ENCODE peak calls at places on chromosomes 4 and X, in seven cellular contexts. G is fibroblast of lung, P is osteocyte, A is left ventricle myocardium inferior, L is GM20000, B is transverse colon, U is A549. D is an unnamed sample.

GRCh38 chrX:132480581-132481203 is 8.1 kb downstream of the MBNL3 start:
- DNase-seq in G (peak), P (no peak), A (no peak), L (peak), B (peak), U (no peak), D (peak)

GRCh38 chr4:141131738-141132688 is 1.3 kb downstream of the RNF150 start:
- DNase-seq in G (peak), P (no peak), A (peak), L (peak), B (peak), U (no peak), D (no peak)

GRCh38 chr4:1379351-1379781 is 26.9 kb downstream of the NKX1-1 start:
- DNase-seq in G (no peak), P (no peak), A (peak), L (no peak), B (no peak), U (no peak), D (no peak)

GRCh38 chrX:70826715-70827114 is 81.8 kb downstream of the TEX11 start:
- DNase-seq in G (no peak), P (no peak), A (no peak), L (no peak), B (no peak), U (no peak), D (no peak)

GRCh38 chrX:29143756-29144155 is 556.5 kb downstream of the IL1RAPL1 start:
- DNase-seq in G (peak), P (no peak), A (no peak), L (no peak), B (no peak), U (no peak), D (no peak)

GRCh38 chr4:151356510-151356909 is 31.1 kb upstream of the SH3D19 start:
- DNase-seq in G (peak), P (no peak), A (no peak), L (no peak), B (no peak), U (no peak), D (no peak)

GRCh38 chr4:37922323-37922722 is 31.4 kb downstream of the TBC1D1 start:
- DNase-seq in G (peak), P (no peak), A (no peak), L (no peak), B (no peak), U (no peak), D (no peak)

GRCh38 chr4:168900080-168900479 is 110.0 kb downstream of the CBR4 start:
- DNase-seq in G (no peak), P (no peak), A (peak), L (no peak), B (no peak), U (no peak), D (no peak)

GRCh38 chr4:95833652-95834276 is 6.1 kb upstream of the PDHA2 start:
- DNase-seq in G (no peak), P (no peak), A (no peak), L (no peak), B (no peak), U (no peak), D (no peak)

GRCh38 chrX:150155396-150156048 is 207.6 kb upstream of the MAMLD1 start:
- DNase-seq in G (peak), P (peak), A (peak), L (no peak), B (peak), U (peak), D (peak)

GRCh38 chr4:188989371-188989770 is 850.1 kb downstream of the TRIML1 start:
- DNase-seq in G (no peak), P (no peak), A (no peak), L (no peak), B (no peak), U (no peak), D (peak)

GRCh38 chr4:99404595-99405287 is 30.4 kb downstream of the ADH7 start:
- DNase-seq in G (peak), P (no peak), A (no peak), L (peak), B (no peak), U (no peak), D (peak)

GRCh38 chrX:124530803-124531202 is 184.4 kb downstream of the SH2D1A start:
- DNase-seq in G (no peak), P (no peak), A (no peak), L (no peak), B (no peak), U (no peak), D (no peak)

GRCh38 chr4:17511950-17512795 is at the start of gene QDPR:
- DNase-seq in G (peak), P (peak), A (peak), L (peak), B (peak), U (peak), D (peak)

GRCh38 chrX:78321809-78322208 is 5.6 kb downstream of the CYSLTR1 start:
- DNase-seq in G (no peak), P (no peak), A (peak), L (peak), B (peak), U (no peak), D (no peak)

GRCh38 chr4:69861756-69862155 is 1.8 kb upstream of the SULT1E1 start:
- DNase-seq in G (no peak), P (no peak), A (no peak), L (no peak), B (no peak), U (no peak), D (no peak)

GRCh38 chr4:108852691-108853090 is 89.8 kb upstream of the ETNPPL start:
- DNase-seq in G (peak), P (no peak), A (no peak), L (no peak), B (no peak), U (no peak), D (no peak)

GRCh38 chrX:2620576-2620975 is 70.5 kb upstream of the CD99 start:
- DNase-seq in G (no peak), P (no peak), A (no peak), L (no peak), B (no peak), U (no peak), D (no peak)

GRCh38 chrX:2610246-2611170 is 80.6 kb upstream of the CD99 start:
- DNase-seq in G (peak), P (peak), A (no peak), L (no peak), B (no peak), U (no peak), D (no peak)

GRCh38 chrX:2609431-2610238 is 81.5 kb upstream of the CD99 start:
- DNase-seq in G (peak), P (peak), A (no peak), L (no peak), B (no peak), U (peak), D (no peak)

GRCh38 chrX:2614911-2615310 is 76.2 kb upstream of the CD99 start:
- DNase-seq in G (peak), P (no peak), A (no peak), L (no peak), B (no peak), U (no peak), D (no peak)
- TF ChIP-seq CTCF in G (peak), P (peak), A (peak), L (no peak), B (no peak), U (no peak), D (no peak)

GRCh38 chrX:41178201-41178600 is 93.0 kb downstream of the USP9X start:
- DNase-seq in G (no peak), P (no peak), A (no peak), L (no peak), B (no peak), U (no peak), D (peak)
- TF ChIP-seq CTCF in G (no peak), P (no peak), A (no peak), L (no peak), B (no peak), U (no peak), D (no peak)

GRCh38 chr4:128162434-128162833 is 101.3 kb downstream of the LARP1B start:
- DNase-seq in G (peak), P (no peak), A (no peak), L (no peak), B (no peak), U (no peak), D (no peak)

GRCh38 chr4:128155874-128156456 is 94.9 kb downstream of the LARP1B start:
- DNase-seq in G (no peak), P (no peak), A (no peak), L (no peak), B (no peak), U (no peak), D (no peak)

GRCh38 chr4:128161138-128161537 is 100.0 kb downstream of the LARP1B start:
- DNase-seq in G (no peak), P (no peak), A (no peak), L (no peak), B (no peak), U (no peak), D (no peak)

GRCh38 chr4:128159967-128160366 is 98.9 kb downstream of the LARP1B start:
- DNase-seq in G (peak), P (no peak), A (no peak), L (no peak), B (no peak), U (no peak), D (no peak)

DNA sequence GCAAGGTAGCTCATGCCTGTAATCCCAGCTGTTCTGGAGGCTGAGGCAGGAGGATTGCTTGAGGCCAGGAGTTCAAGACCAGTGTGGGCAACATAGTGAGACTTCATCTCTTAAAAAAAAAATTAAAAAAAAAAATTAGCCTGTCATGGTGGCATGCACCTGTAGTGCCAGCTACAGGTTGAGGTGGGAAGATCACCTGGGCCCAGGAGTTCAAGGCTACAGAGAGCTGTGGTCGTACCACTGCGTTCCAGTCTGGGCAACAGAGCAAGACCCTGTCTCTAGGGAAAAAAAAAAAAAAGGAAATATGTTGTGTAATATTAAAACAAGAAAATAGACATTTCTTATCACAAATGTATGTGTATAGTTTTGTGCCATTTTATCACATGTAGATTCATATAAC is 97.8 kb downstream of the LARP1B start:
- DNase-seq in G (no peak), P (no peak), A (no peak), L (no peak), B (no peak), U (no peak), D (no peak)
- TF ChIP-seq CTCF in G (no peak), P (no peak), A (no peak), L (no peak), B (no peak), U (no peak), D (no peak)

GRCh38 chr4:77430847-77431246 is 174.8 kb upstream of the CXCL13 start:
- DNase-seq in G (no peak), P (no peak), A (no peak), L (no peak), B (no peak), U (no peak), D (no peak)
- TF ChIP-seq CTCF in G (no peak), P (no peak), A (no peak), L (no peak), B (no peak), U (no peak), D (no peak)

GRCh38 chr4:3703677-3704521 is 62.3 kb upstream of the ADRA2C start:
- DNase-seq in G (no peak), P (no peak), A (peak), L (no peak), B (no peak), U (no peak), D (no peak)
- TF ChIP-seq CTCF in G (no peak), P (no peak), A (no peak), L (no peak), B (no peak), U (no peak), D (no peak)

GRCh38 chr4:64617813-64618212 is 208.6 kb upstream of the TECRL start:
- DNase-seq in G (peak), P (no peak), A (no peak), L (no peak), B (no peak), U (peak), D (no peak)
- TF ChIP-seq CTCF in G (no peak), P (peak), A (no peak), L (no peak), B (no peak), U (peak), D (no peak)

DNA sequence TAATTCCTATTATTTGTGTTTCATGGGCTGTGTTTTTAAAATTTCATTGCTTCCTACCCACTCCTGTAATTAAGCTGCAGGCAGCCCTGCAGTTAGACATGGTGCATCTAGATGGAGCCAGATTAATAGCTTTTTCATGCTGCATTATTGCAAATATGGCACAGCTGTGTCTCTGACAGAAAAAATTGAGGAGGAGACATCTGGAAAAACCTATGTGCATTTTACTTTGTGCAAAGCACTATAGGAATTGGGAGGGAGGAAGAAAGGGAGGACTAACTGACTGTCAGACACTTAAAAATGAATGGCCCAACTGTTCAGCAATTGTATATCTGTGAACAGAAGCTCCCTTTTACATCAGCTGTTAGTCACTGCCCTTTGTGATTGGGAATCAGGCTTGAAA is 8.1 kb upstream of the RPGR start:
- DNase-seq in G (no peak), P (no peak), A (no peak), L (no peak), B (no peak), U (no peak), D (no peak)
- TF ChIP-seq CTCF in G (no peak), P (no peak), A (peak), L (no peak), B (no peak), U (no peak), D (no peak)

D was measured in Calu3.